ENCODE peak calls at places on chromosomes 4 and X, in seven cellular contexts. P, V, W, T, M, Y and X are unnamed samples. For H3K4me1 and H3K9me3, the result is how much of the 10 kb centered on the place peaks cover.

GRCh38 chr4:85402371-85402770 is 72.6 kb upstream of the ARHGAP24 start:
- DNase-seq in M (no peak), T (no peak), Y (no peak), V (no peak), P (no peak), W (peak), X (no peak)

GRCh38 chr4:107478327-107478946 is 241.6 kb downstream of the PAPSS1 start:
- DNase-seq in P (no peak), M (no peak), V (no peak), W (no peak), Y (no peak), T (no peak), X (no peak)

GRCh38 chrX:47030339-47030738 is 47.9 kb upstream of the RGN start:
- DNase-seq in T (no peak), W (peak), P (peak), M (no peak), V (peak), Y (no peak), X (peak)

GRCh38 chr4:99927566-99927965 is 18.9 kb downstream of the DNAJB14 start:
- DNase-seq in V (no peak), Y (no peak), M (no peak), T (no peak), W (peak), P (no peak), X (no peak)

GRCh38 chrX:126836195-126836594 is 16.7 kb downstream of the PRR32 start:
- DNase-seq in M (no peak), P (no peak), Y (no peak), W (no peak), V (no peak), T (no peak), X (no peak)

GRCh38 chrX:133215747-133216146 is 2.4 kb downstream of the TFDP3 start:
- DNase-seq in P (no peak), M (no peak), V (peak), W (peak), T (no peak), Y (no peak), X (peak)

GRCh38 chr4:165299399-165300060 is 27.9 kb upstream of the MSMO1 start:
- DNase-seq in T (no peak), V (no peak), P (no peak), M (no peak), Y (no peak), W (no peak), X (no peak)

GRCh38 chrX:2445662-2446623 is 54.8 kb downstream of the DHRSX start:
- DNase-seq in Y (no peak), T (peak), V (no peak), M (no peak), W (no peak), P (no peak), X (no peak)

GRCh38 chr4:3469386-3470243 is 6.5 kb downstream of the DOK7 start:
- DNase-seq in V (no peak), T (peak), P (no peak), M (peak), W (no peak), Y (no peak), X (no peak)

GRCh38 chr4:102500371-102501175 is 586 bp upstream of the NFKB1 start:
- DNase-seq in Y (no peak), W (peak), P (peak), T (peak), V (no peak), M (peak), X (peak)

GRCh38 chrX:81206471-81206870 is 4.6 kb downstream of the SH3BGRL start:
- DNase-seq in M (no peak), W (no peak), P (no peak), T (no peak), V (no peak), Y (no peak), X (no peak)

GRCh38 chr4:158071931-158072330 is 100.9 kb downstream of the GASK1B start:
- DNase-seq in V (no peak), P (no peak), M (no peak), T (no peak), W (no peak), Y (no peak), X (no peak)

GRCh38 chrX:97326456-97326855 is 442.7 kb downstream of the RPA4 start:
- DNase-seq in P (no peak), M (no peak), W (peak), Y (no peak), T (no peak), V (no peak), X (no peak)

GRCh38 chr4:98845960-98846359 is 83.0 kb downstream of the EIF4E start:
- DNase-seq in W (no peak), P (no peak), Y (no peak), T (no peak), V (no peak), M (no peak), X (no peak)

GRCh38 chr4:88008133-88008621 is 742 bp downstream of the PKD2 start:
- DNase-seq in P (peak), V (no peak), T (peak), Y (no peak), W (peak), M (peak), X (peak)

GRCh38 chr4:2837904-2838496 is 5.6 kb upstream of the ADD1 start:
- DNase-seq in W (peak), V (no peak), Y (no peak), M (peak), T (peak), P (peak), X (peak)

GRCh38 chr4:41385486-41385885 is 128.8 kb downstream of the UCHL1 start:
- DNase-seq in W (no peak), Y (no peak), T (no peak), P (peak), V (no peak), M (no peak), X (peak)

GRCh38 chr4:3250438-3250955 is 1.5 kb downstream of the MSANTD1 start:
- DNase-seq in T (peak), V (no peak), Y (no peak), W (no peak), M (peak), P (no peak), X (no peak)

GRCh38 chrX:145687707-145688106 is 129.9 kb upstream of the SLITRK2 start:
- DNase-seq in W (no peak), Y (no peak), V (no peak), T (no peak), P (no peak), M (no peak), X (no peak)

GRCh38 chr4:185592845-185593488 is 57.7 kb upstream of the PDLIM3 start:
- DNase-seq in V (no peak), W (peak), P (no peak), T (no peak), M (no peak), Y (no peak), X (no peak)

GRCh38 chr4:121353213-121353612 is 27.6 kb downstream of the QRFPR start:
- DNase-seq in M (no peak), V (no peak), T (no peak), P (no peak), W (no peak), Y (no peak), X (no peak)

GRCh38 chr4:111934294-111934693 is 211.0 kb upstream of the FAM241A start:
- DNase-seq in W (no peak), V (no peak), T (no peak), P (no peak), Y (no peak), M (no peak), X (no peak)

GRCh38 chrX:52574416-52575275 is 57.8 kb upstream of the XAGE1B start:
- DNase-seq in V (peak), T (no peak), W (peak), M (no peak), P (peak), Y (no peak), X (peak)
- H3K4me3 ChIP-seq in V (no peak), T (no peak), W (no peak), M (no peak), P (no peak), Y (peak), X (no peak)

GRCh38 chr4:752196-752861 is 46.7 kb downstream of the PCGF3 start:
- DNase-seq in P (no peak), T (no peak), W (no peak), Y (no peak), V (no peak), M (peak), X (no peak)
- H3K4me1 ChIP-seq in P (under half), T (under half), W (under half), Y (under half), V (under half), M (under half), X (under half)

GRCh38 chr4:80990851-80991250 is 39.7 kb upstream of the BMP3 start:
- DNase-seq in P (no peak), V (no peak), Y (no peak), W (no peak), T (no peak), M (no peak), X (no peak)

GRCh38 chr4:80989921-80990544 is 40.5 kb upstream of the BMP3 start:
- DNase-seq in T (no peak), W (peak), P (peak), M (no peak), V (peak), Y (no peak), X (peak)

DNA sequence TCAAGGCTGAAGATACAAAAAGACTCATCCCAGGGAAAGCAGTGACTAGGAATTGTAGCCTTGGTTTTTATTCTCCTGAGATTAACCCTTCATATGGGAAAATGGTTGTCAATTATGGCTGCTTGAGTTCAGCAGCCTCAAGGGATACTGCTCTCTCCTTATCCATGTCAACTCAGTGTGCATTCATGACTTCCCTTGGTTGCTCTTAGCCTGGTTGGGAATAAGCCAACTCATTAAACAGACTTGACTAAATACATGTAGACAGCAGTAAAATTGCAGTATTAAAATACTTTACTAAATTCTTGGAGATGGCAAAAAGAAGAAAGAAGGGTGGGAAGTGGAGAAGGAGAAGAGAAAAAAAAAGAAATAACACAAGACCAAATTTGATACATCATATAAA is 44.5 kb upstream of the BMP3 start:
- DNase-seq in V (no peak), P (no peak), M (no peak), W (no peak), T (no peak), Y (no peak), X (no peak)
- H3K9me3 ChIP-seq in V (under half), P (under half), M (under half), W (under half), T (under half), Y (under half), X (under half)

GRCh38 chr4:103626296-103626695 is 93.5 kb downstream of the TACR3 start:
- DNase-seq in Y (no peak), T (no peak), M (no peak), V (no peak), W (no peak), P (no peak), X (no peak)
- H3K4me3 ChIP-seq in Y (no peak), T (no peak), M (no peak), V (no peak), W (no peak), P (no peak), X (no peak)

GRCh38 chrX:9147086-9147485 is 113.2 kb upstream of the FAM9B start:
- DNase-seq in V (no peak), Y (no peak), T (no peak), P (no peak), W (no peak), M (no peak), X (no peak)
- H3K4me1 ChIP-seq in V (under half), Y (under half), T (under half), P (under half), W (under half), M (under half), X (under half)

DNA sequence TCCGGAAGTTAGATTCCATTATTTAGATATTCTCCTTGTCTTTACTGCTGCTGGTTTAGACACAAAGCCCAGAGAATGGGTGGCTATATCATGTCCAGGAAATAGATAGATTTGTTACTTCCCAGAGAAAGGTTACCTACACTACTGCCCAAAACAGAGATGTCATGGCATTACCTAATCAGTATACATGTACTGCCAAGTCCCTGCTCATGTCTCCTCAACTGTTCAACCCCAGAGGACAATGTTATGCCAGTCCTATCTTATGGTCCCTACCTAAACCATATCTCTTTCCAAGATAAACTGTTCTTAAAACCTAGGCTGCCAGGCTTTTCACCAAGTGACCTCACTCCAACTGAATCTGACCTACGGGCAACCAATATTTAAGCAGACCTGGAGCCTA is 209.5 kb upstream of the AR start:
- DNase-seq in V (no peak), P (no peak), M (no peak), Y (no peak), W (no peak), T (no peak), X (no peak)
- H3K9me3 ChIP-seq in V (under half), P (under half), M (under half), Y (under half), W (under half), T (under half), X (under half)

GRCh38 chr4:6767725-6768538 is 14.6 kb upstream of the KIAA0232 start:
- DNase-seq in T (no peak), W (no peak), Y (no peak), P (no peak), V (no peak), M (peak), X (no peak)

GRCh38 chr4:6769984-6770420 is 12.5 kb upstream of the KIAA0232 start:
- DNase-seq in W (no peak), Y (no peak), P (no peak), T (no peak), V (no peak), M (no peak), X (no peak)

GRCh38 chr4:6767341-6767724 is 15.2 kb upstream of the KIAA0232 start:
- DNase-seq in W (no peak), T (no peak), P (no peak), Y (no peak), V (no peak), M (no peak), X (no peak)

GRCh38 chr4:6769138-6769983 is 13.2 kb upstream of the KIAA0232 start:
- DNase-seq in M (no peak), V (no peak), P (no peak), Y (no peak), T (no peak), W (no peak), X (no peak)

GRCh38 chr4:6768539-6768905 is 14.0 kb upstream of the KIAA0232 start:
- DNase-seq in P (no peak), T (no peak), W (peak), M (no peak), Y (no peak), V (no peak), X (no peak)
- H3K4me3 ChIP-seq in P (no peak), T (no peak), W (no peak), M (no peak), Y (no peak), V (no peak), X (no peak)

GRCh38 chr4:113446019-113446418 is 315.5 kb downstream of the CAMK2D start:
- DNase-seq in W (peak), M (no peak), T (no peak), P (peak), Y (no peak), V (no peak), X (peak)

GRCh38 chr4:113442821-113443220 is 318.7 kb downstream of the CAMK2D start:
- DNase-seq in T (no peak), Y (no peak), V (no peak), P (no peak), M (no peak), W (no peak), X (no peak)

GRCh38 chr4:113444386-113444785 is 317.2 kb downstream of the CAMK2D start:
- DNase-seq in Y (no peak), W (peak), M (no peak), T (no peak), P (peak), V (no peak), X (no peak)

GRCh38 chr4:113447061-113447460 is 314.5 kb downstream of the CAMK2D start:
- DNase-seq in T (no peak), V (no peak), W (peak), Y (no peak), P (no peak), M (no peak), X (no peak)

GRCh38 chr4:113445286-113445685 is 316.3 kb downstream of the CAMK2D start:
- DNase-seq in Y (no peak), W (peak), T (no peak), V (no peak), P (peak), M (no peak), X (no peak)
- H3K4me1 ChIP-seq in Y (under half), W (under half), T (under half), V (under half), P (under half), M (under half), X (under half)

GRCh38 chr4:373062-373839 is 35.6 kb downstream of the ZNF141 start:
- DNase-seq in T (no peak), W (peak), V (no peak), M (no peak), Y (no peak), P (no peak), X (no peak)

DNA sequence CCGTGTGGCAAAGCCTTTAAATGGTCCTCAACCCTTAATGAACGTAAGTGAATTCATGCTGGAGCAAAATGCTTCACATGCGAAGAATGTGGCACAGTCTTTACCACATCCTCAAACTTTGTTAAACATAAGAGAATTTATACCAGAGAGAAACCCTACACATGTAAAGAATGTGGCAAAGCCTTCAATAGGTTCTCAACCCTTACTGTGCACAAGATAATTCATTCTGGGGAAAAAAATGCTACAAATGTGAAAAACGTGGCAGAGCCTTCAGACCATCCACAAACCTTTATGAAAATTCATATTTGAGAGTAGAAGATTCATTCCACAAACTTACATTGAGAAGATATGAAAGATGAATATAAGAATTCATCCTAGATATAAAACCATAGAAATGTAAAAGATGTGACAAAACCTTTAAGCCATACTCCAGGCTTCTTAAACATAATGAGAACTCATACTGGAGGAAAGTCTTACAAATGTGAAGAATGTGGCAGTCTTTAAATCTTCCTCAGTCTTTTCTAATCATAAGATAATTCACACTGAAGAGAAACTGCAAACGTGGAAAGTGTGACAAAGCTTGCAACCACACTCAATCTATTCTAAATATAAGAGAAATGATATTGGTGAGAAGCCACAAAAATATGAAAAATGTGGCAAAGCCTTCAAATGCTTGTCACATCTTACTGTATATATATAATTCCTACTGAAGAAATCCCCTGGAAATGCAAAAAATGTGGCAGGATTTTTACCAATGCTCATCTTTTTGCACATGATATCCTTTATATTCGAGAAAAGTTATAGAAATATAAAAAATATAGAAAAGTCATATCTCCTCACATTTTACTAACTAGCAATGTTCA is 36.9 kb downstream of the ZNF141 start:
- DNase-seq in T (no peak), W (peak), P (no peak), M (no peak), V (no peak), Y (no peak), X (no peak)
- H3K9me3 ChIP-seq in T (half or more), W (under half), P (under half), M (half or more), V (half or more), Y (half or more), X (under half)

DNA sequence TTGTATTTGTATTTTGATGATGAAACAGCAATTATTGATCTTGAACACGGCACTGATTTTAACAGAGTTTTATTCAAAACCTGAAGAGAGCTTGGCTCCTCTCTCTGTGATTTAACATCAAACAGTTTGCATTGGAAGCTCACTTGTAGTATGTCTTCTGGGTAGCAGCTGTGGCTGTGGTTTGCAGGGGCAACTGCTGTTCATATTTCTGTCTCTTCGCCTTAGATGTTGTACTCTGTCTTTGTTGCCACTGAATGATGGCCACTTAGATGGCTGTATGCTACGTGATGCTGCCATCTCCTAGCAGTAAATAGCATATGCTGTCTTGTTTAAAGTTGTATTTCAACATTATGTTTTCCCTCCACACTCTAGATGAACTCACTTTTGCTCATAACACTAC is 1743.1 kb upstream of the TENM3 start:
- DNase-seq in M (no peak), P (no peak), Y (no peak), W (no peak), V (no peak), T (no peak), X (no peak)
- H3K4me3 ChIP-seq in M (no peak), P (no peak), Y (no peak), W (no peak), V (no peak), T (no peak), X (no peak)